ENCODE peak calls at places on chromosomes 12 and 14, in six cellular contexts. D is HCT116, W is H1, N is HepG2, Z is GM12878, O is K562. J is an unnamed sample.

GRCh38 chr12:89882757-89883156 is 174.1 kb upstream of the ATP2B1 start:
- DNase-seq in D (no peak), W (no peak), N (no peak), Z (no peak), O (no peak), J (no peak)

GRCh38 chr12:53054112-53054878 is 4.4 kb downstream of the TNS2 start:
- DNase-seq in D (peak), W (peak), N (peak), Z (peak), O (peak), J (peak)

GRCh38 chr12:128867466-128867865 is 14.2 kb downstream of the GLT1D1 start:
- DNase-seq in D (no peak), W (no peak), N (no peak), Z (no peak), O (no peak), J (no peak)

GRCh38 chr12:16130359-16130758 is 147.1 kb downstream of the SLC15A5 start:
- DNase-seq in D (no peak), W (no peak), N (no peak), Z (no peak), O (no peak), J (no peak)

GRCh38 chr14:88904864-88905263 is 80.4 kb downstream of the TTC8 start:
- DNase-seq in D (no peak), W (no peak), N (no peak), Z (no peak), O (no peak), J (no peak)

GRCh38 chr12:70290126-70290525 is 46.9 kb downstream of the CNOT2 start:
- DNase-seq in D (no peak), W (no peak), N (no peak), Z (no peak), O (no peak), J (peak)

GRCh38 chr14:37131205-37131604 is 41.2 kb downstream of the SLC25A21 start:
- DNase-seq in D (no peak), W (no peak), N (no peak), Z (no peak), O (no peak), J (no peak)

GRCh38 chr12:75086086-75087038 is 123.3 kb downstream of the KCNC2 start:
- DNase-seq in D (no peak), W (no peak), N (no peak), Z (no peak), O (no peak), J (no peak)

GRCh38 chr14:104886690-104887622 is 21.9 kb downstream of the CEP170B start:
- DNase-seq in D (no peak), W (no peak), N (no peak), Z (no peak), O (no peak), J (no peak)

GRCh38 chr14:83940253-83940652 is 1589.7 kb upstream of the FLRT2 start:
- DNase-seq in D (no peak), W (no peak), N (no peak), Z (no peak), O (no peak), J (peak)
- TF ChIP-seq CTCF in D (no peak), W (no peak), N (no peak), Z (no peak), O (no peak), J (no peak)

DNA sequence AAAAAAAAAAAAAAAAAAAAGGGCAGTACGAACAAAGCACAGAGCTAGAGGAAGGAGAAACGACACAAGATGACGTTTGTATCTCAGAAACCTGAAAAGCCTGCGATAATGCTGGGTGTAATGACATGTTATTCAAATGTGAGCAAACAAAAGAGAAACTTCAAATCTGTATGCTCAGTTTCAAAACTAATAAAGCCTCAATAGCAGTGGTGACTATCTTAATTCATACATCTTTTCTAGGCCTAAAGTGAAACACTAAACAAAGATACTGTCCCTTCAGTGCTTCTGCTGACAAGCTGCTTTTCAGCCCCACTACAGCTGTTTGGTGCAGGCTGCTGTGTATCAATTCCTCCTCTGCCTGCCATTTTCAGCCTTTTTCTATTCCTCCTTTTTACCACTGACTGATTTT is 15.8 kb downstream of the ITPR2 start:
- DNase-seq in D (no peak), W (no peak), N (no peak), Z (no peak), O (no peak), J (no peak)
- TF ChIP-seq MAX in D (no peak), W (no peak), N (no peak), Z (no peak), O (no peak), J (no peak)

GRCh38 chr12:24833513-24833912 is 115.4 kb downstream of the BCAT1 start:
- DNase-seq in D (no peak), W (no peak), N (no peak), Z (no peak), O (no peak), J (no peak)
- TF ChIP-seq POLR2AphosphoS5 in D (no peak), W (no peak), N (no peak), Z (no peak), O (no peak), J (no peak)

DNA sequence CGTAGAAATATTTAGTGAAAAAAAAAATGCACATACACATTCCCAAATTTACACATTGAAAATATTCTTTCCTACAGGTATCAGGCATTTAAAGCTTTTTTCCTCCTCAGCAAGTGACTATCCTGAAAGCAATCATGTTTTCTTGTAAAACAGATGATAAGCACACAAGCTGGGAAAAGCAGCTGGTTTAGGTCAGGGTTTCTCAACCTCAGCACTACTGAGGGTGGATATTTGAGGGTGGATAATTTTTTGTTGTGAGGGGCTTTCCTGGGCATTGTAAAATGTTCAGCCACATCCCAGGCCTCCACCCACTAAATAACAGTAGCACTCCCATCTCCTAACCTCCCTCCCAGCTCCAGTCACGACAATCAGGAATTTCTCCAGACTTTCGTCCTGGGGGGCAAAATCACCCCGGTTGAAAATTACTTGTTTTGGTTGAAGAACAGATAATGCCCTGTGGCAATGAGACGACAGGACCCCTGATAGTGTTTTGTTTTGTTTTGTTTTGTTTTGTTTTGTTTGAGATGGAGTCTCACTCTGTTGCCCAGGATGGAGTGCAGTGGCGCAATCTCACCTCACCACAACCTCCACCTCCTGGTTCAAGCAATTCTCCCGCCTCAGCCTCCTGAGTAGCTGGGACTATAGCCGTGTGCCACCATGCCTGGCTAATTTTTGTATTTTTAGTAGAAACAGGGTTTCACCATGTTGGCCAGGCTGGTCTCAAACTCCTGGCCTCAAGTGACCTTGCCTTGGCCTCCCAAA is 15.0 kb upstream of the NT5DC3 start:
- DNase-seq in D (no peak), W (no peak), N (no peak), Z (no peak), O (no peak), J (no peak)
- TF ChIP-seq CTCF in D (no peak), W (no peak), N (no peak), Z (no peak), O (no peak), J (no peak)

DNA sequence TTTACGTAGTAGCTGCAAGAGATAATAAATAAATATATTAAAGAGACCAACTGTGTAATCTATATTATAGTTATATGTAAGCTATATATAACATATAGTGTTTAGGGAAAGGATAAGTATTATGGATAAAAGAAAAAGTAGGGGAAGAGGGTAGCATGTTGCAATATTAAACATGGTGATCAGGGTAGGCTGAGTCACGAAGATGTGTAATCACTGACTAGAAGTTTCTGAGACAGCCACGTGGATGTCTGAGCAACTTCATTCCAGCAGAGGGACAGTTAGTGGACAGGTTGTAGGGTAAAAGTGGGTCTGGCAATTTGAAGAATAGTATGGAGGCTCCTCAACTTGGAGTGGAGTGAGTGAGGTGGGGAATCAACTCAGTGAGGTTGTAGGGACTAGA is 109.7 kb downstream of the ANO4 start:
- DNase-seq in D (no peak), W (no peak), N (no peak), Z (no peak), O (no peak), J (no peak)
- TF ChIP-seq MAX in D (no peak), W (no peak), N (no peak), Z (no peak), O (no peak), J (no peak)

DNA sequence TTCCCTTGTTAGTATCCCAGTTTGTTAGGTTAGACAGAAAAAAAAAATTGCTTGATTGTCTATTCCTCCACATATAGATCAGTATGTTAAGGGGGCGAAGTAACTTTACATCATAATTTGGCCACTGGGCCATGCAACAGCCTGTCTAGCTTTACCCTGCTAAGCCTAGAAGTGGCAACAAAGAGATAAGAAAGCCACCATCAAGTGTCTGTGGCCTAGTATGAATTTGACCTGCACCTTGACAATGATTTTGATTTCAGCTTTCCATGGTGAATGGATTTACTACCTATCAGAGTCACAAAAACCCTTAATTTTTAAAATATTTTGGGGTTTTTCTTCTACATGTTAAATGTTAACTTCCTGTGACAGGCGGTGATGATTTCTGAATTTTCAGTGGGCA is 63.9 kb downstream of the LIN52 start:
- DNase-seq in D (no peak), W (no peak), N (no peak), Z (no peak), O (no peak), J (no peak)
- TF ChIP-seq POLR2AphosphoS5 in D (no peak), W (no peak), N (no peak), Z (no peak), O (no peak), J (no peak)

DNA sequence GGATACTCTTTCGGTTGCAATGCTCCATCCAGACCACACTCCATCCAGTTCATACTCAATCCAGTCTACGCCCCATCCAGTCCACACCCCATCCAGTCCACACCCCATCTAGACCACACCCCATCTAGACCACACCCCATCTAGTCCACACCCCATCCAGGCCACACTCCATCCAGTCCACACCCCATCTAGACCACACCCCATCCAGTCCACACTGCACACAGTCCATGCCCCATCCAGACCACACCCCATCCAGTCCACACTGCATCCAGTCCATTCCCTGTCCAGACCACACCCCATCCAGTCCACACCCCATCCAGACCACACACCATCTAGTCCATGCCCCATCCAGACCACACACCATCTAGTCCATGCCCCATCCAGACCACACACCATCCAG is 116.0 kb upstream of the RTL1 start:
- DNase-seq in D (no peak), W (no peak), N (no peak), Z (no peak), O (peak), J (no peak)
- TF ChIP-seq CTCF in D (no peak), W (no peak), N (no peak), Z (no peak), O (no peak), J (no peak)

DNA sequence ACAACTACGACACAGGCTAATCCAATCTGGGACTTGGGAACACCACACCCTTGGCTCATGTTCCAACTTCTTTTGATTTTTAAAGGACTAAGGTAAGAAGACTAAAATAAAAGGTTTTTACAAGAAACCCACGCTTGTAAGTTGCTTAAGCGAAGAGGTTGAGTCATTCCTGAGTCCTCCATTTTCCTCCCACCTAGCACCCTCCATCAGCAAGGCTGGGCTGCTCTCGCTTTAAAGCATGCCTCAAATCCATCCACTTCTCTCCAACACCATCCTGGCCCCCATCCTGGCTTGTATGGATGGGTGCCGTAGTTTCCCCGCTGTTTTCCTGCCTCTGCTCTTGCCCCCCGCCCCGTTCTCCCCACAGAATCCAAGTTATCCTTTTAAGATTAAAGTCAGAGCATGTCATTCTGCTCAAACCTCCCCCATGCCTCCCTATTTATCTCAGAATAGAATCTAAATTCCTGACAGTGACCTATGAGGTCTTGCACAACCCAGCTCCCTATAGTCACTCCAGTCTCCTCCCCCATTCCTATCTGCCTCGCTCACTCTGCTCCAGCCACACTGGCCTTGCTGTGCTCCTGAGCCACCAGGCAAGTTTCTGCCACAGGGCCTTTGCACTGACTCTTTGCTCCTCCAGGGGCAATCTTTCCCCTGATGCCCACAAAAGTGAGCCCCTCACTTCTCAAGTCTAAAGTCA is 34.5 kb downstream of the SCARB1 start:
- DNase-seq in D (no peak), W (no peak), N (peak), Z (no peak), O (peak), J (no peak)
- TF ChIP-seq MAX in D (no peak), W (no peak), N (peak), Z (no peak), O (no peak), J (no peak)

GRCh38 chr12:57907281-57907680 is 34.1 kb upstream of the ATP23 start:
- DNase-seq in D (no peak), W (no peak), N (no peak), Z (no peak), O (no peak), J (no peak)

GRCh38 chr12:57904426-57904825 is 36.9 kb upstream of the ATP23 start:
- DNase-seq in D (no peak), W (no peak), N (no peak), Z (no peak), O (no peak), J (no peak)

GRCh38 chr12:57906821-57907220 is 34.5 kb upstream of the ATP23 start:
- DNase-seq in D (no peak), W (no peak), N (no peak), Z (no peak), O (no peak), J (no peak)

GRCh38 chr12:57905812-57906475 is 35.4 kb upstream of the ATP23 start:
- DNase-seq in D (no peak), W (no peak), N (no peak), Z (no peak), O (no peak), J (no peak)

GRCh38 chr12:57904848-57905811 is 36.2 kb upstream of the ATP23 start:
- DNase-seq in D (peak), W (peak), N (peak), Z (peak), O (peak), J (peak)
- TF ChIP-seq POLR2AphosphoS5 in D (no peak), W (no peak), N (no peak), Z (no peak), O (no peak), J (no peak)

GRCh38 chr12:113222730-113223531 is 1.7 kb downstream of the TPCN1 start:
- DNase-seq in D (no peak), W (no peak), N (peak), Z (no peak), O (no peak), J (peak)
- TF ChIP-seq CTCF in D (no peak), W (no peak), N (no peak), Z (no peak), O (no peak), J (no peak)

J was measured in endothelial cell of umbilical vein.